ENCODE peak calls at places on chromosomes 13 and 19, in five cellular contexts. One of them, this sample, is unnamed.

GRCh38 chr13:97539651-97540230 is 105.8 kb downstream of the RAP2A start:
- DNase-seq in neuronal stem cell: no peak
- DNase-seq in left colon: no peak
- DNase-seq in cerebellum: no peak
- DNase-seq in stimulated activated CD8-positive, alpha-beta memory T cell treated with anti-CD3 and anti-CD28 coated beads, Interleukin-7, amount 100 ng/mL, for 48 hours: no peak
- DNase-seq in this sample: no peak

GRCh38 chr19:12938536-12939291 is at the start of gene CALR:
- DNase-seq in neuronal stem cell: no peak
- DNase-seq in left colon: no peak
- DNase-seq in cerebellum: no peak
- DNase-seq in stimulated activated CD8-positive, alpha-beta memory T cell treated with anti-CD3 and anti-CD28 coated beads, Interleukin-7, amount 100 ng/mL, for 48 hours: no peak
- DNase-seq in this sample: no peak

GRCh38 chr19:43784981-43785808 is 4.4 kb upstream of the KCNN4 start:
- DNase-seq in neuronal stem cell: peak; percentile 59
- DNase-seq in left colon: peak; percentile 68
- DNase-seq in cerebellum: peak; percentile 54
- DNase-seq in stimulated activated CD8-positive, alpha-beta memory T cell treated with anti-CD3 and anti-CD28 coated beads, Interleukin-7, amount 100 ng/mL, for 48 hours: no peak
- DNase-seq in this sample: peak; percentile 52

GRCh38 chr13:93230466-93230865 is 3.9 kb downstream of the GPC6 start:
- DNase-seq in neuronal stem cell: no peak
- DNase-seq in left colon: no peak
- DNase-seq in cerebellum: no peak
- DNase-seq in stimulated activated CD8-positive, alpha-beta memory T cell treated with anti-CD3 and anti-CD28 coated beads, Interleukin-7, amount 100 ng/mL, for 48 hours: no peak
- DNase-seq in this sample: no peak

GRCh38 chr19:46579286-46579944 is 21.7 kb upstream of the CALM3 start:
- DNase-seq in neuronal stem cell: peak; percentile 14
- DNase-seq in left colon: no peak
- DNase-seq in cerebellum: peak; percentile 78
- DNase-seq in stimulated activated CD8-positive, alpha-beta memory T cell treated with anti-CD3 and anti-CD28 coated beads, Interleukin-7, amount 100 ng/mL, for 48 hours: no peak
- DNase-seq in this sample: no peak

GRCh38 chr19:4007836-4008539 is 452 bp downstream of the PIAS4 start:
- DNase-seq in neuronal stem cell: peak; percentile 23
- DNase-seq in left colon: peak; percentile 53
- DNase-seq in cerebellum: peak; percentile 7
- DNase-seq in stimulated activated CD8-positive, alpha-beta memory T cell treated with anti-CD3 and anti-CD28 coated beads, Interleukin-7, amount 100 ng/mL, for 48 hours: no peak
- DNase-seq in this sample: peak; percentile 57

GRCh38 chr13:98443329-98443728 is 133.6 kb downstream of the STK24 start:
- DNase-seq in neuronal stem cell: no peak
- DNase-seq in left colon: no peak
- DNase-seq in cerebellum: no peak
- DNase-seq in stimulated activated CD8-positive, alpha-beta memory T cell treated with anti-CD3 and anti-CD28 coated beads, Interleukin-7, amount 100 ng/mL, for 48 hours: no peak
- DNase-seq in this sample: no peak

GRCh38 chr13:95217920-95218830 is 83.1 kb downstream of the ABCC4 start:
- DNase-seq in neuronal stem cell: no peak
- DNase-seq in left colon: no peak
- DNase-seq in cerebellum: no peak
- DNase-seq in stimulated activated CD8-positive, alpha-beta memory T cell treated with anti-CD3 and anti-CD28 coated beads, Interleukin-7, amount 100 ng/mL, for 48 hours: no peak
- DNase-seq in this sample: no peak

GRCh38 chr13:112994084-112994780 is 25.2 kb downstream of the MCF2L start:
- DNase-seq in neuronal stem cell: no peak
- DNase-seq in left colon: no peak
- DNase-seq in cerebellum: no peak
- DNase-seq in stimulated activated CD8-positive, alpha-beta memory T cell treated with anti-CD3 and anti-CD28 coated beads, Interleukin-7, amount 100 ng/mL, for 48 hours: no peak
- DNase-seq in this sample: no peak

GRCh38 chr19:19224852-19225494 is 13.2 kb downstream of the NCAN start:
- DNase-seq in neuronal stem cell: peak; percentile 65
- DNase-seq in left colon: peak; percentile 69
- DNase-seq in cerebellum: no peak
- DNase-seq in stimulated activated CD8-positive, alpha-beta memory T cell treated with anti-CD3 and anti-CD28 coated beads, Interleukin-7, amount 100 ng/mL, for 48 hours: peak; percentile 54
- DNase-seq in this sample: peak; percentile 89

This sample was measured in Peyer's patch.